ENCODE peak calls at places on chromosomes 11 and 22, in eight cellular contexts. C is naive thymus-derived CD8-positive, alpha-beta T cell; Q is SW480; Z is psoas muscle; S is fibroblast of villous mesenchyme; F is fibroblast of lung; V is stimulated activated CD4-positive, alpha-beta T cell treated with anti-CD3 and anti-CD28 coated beads, Interleukin-2, amount 100 ng/mL, for 48 hours; P is fibroblast of the aortic adventitia. E is an unnamed sample.

GRCh38 chr11:4093519-4094347 is 866 bp upstream of the RRM1 start:
- DNase-seq in F (no peak), Q (peak), C (no peak), Z (no peak), V (no peak), P (no peak), S (no peak), E (no peak)

GRCh38 chr22:46691571-46691970 is 46.5 kb downstream of the CERK start:
- DNase-seq in V (no peak), F (no peak), S (no peak), P (no peak), Z (no peak), C (no peak), Q (no peak), E (no peak)

GRCh38 chr22:46863794-46864193 is 101.3 kb downstream of the TBC1D22A start:
- DNase-seq in P (no peak), F (no peak), C (no peak), S (no peak), Z (no peak), Q (no peak), V (no peak), E (no peak)

GRCh38 chr11:6625156-6625831 is 6.1 kb upstream of the TPP1 start:
- DNase-seq in C (no peak), V (no peak), P (no peak), F (no peak), Z (no peak), Q (no peak), S (no peak), E (no peak)

GRCh38 chr11:19889531-19889930 is 176.9 kb downstream of the NAV2 start:
- DNase-seq in V (no peak), F (peak), P (no peak), C (no peak), S (no peak), Q (no peak), Z (no peak), E (no peak)

GRCh38 chr11:86047275-86047991 is 21.5 kb downstream of the PICALM start:
- DNase-seq in P (peak), S (peak), F (peak), Z (no peak), C (no peak), Q (no peak), V (no peak), E (no peak)

GRCh38 chr11:19737575-19737974 is 24.9 kb downstream of the NAV2 start:
- DNase-seq in Q (no peak), P (no peak), C (no peak), V (no peak), S (no peak), F (no peak), Z (no peak), E (no peak)

GRCh38 chr11:69314555-69314954 is 20.6 kb downstream of the MYEOV start:
- DNase-seq in Q (no peak), C (no peak), P (no peak), Z (no peak), F (no peak), S (no peak), V (no peak), E (no peak)

GRCh38 chr11:74672332-74672955 is 58.8 kb downstream of the CHRDL2 start:
- DNase-seq in Q (no peak), C (no peak), F (peak), S (peak), P (no peak), V (no peak), Z (no peak), E (no peak)

GRCh38 chr11:135036488-135037297 is 624.7 kb upstream of the B3GAT1 start:
- DNase-seq in Z (no peak), V (no peak), Q (no peak), F (no peak), C (no peak), S (no peak), P (no peak), E (no peak)

GRCh38 chr11:85663080-85663729 is 1.7 kb downstream of the CREBZF start:
- DNase-seq in C (no peak), Q (no peak), S (no peak), V (no peak), Z (no peak), P (peak), F (peak), E (no peak)

GRCh38 chr22:19176175-19176630 is 2.3 kb downstream of the SLC25A1 start:
- DNase-seq in Z (peak), V (no peak), C (no peak), P (no peak), F (no peak), Q (no peak), S (no peak), E (no peak)

GRCh38 chr22:47135338-47135737 is 372.9 kb downstream of the TBC1D22A start:
- DNase-seq in V (no peak), F (no peak), P (no peak), Q (no peak), S (no peak), C (no peak), Z (no peak), E (no peak)

GRCh38 chr11:2691991-2692841 is 7.6 kb downstream of the KCNQ1OT1 start:
- DNase-seq in F (no peak), Z (peak), C (no peak), P (no peak), S (no peak), V (no peak), Q (peak), E (no peak)

GRCh38 chr11:121134758-121135312 is 33.8 kb downstream of the TECTA start:
- DNase-seq in F (no peak), V (no peak), C (no peak), Z (no peak), P (no peak), S (no peak), Q (no peak), E (peak)

GRCh38 chr11:112380464-112380863 is 119.8 kb upstream of the PLET1 start:
- DNase-seq in C (no peak), F (no peak), P (no peak), Z (no peak), V (no peak), Q (no peak), S (no peak), E (no peak)

GRCh38 chr11:72840780-72841179 is 26.6 kb downstream of the ATG16L2 start:
- DNase-seq in P (peak), F (peak), C (no peak), Z (no peak), Q (no peak), V (no peak), S (peak), E (no peak)

GRCh38 chr22:18048441-18048898 is 24.1 kb upstream of the MICAL3 start:
- DNase-seq in Q (no peak), P (peak), V (no peak), Z (peak), S (peak), C (no peak), F (peak), E (peak)

GRCh38 chr11:15106201-15106965 is 8.3 kb upstream of the INSC start:
- DNase-seq in Z (no peak), C (no peak), Q (peak), P (peak), S (peak), F (peak), V (no peak), E (no peak)

GRCh38 chr11:115928811-115929210 is 424.6 kb upstream of the CADM1 start:
- DNase-seq in F (no peak), V (no peak), P (no peak), Z (no peak), Q (no peak), S (no peak), C (no peak), E (no peak)

GRCh38 chr22:23696326-23696851 is 5.6 kb downstream of the RGL4 start:
- DNase-seq in F (peak), C (peak), Q (no peak), P (no peak), Z (peak), V (peak), S (no peak), E (no peak)

GRCh38 chr11:2382927-2383822 is 6.1 kb downstream of the CD81 start:
- DNase-seq in V (no peak), C (no peak), F (no peak), Z (peak), P (peak), S (peak), Q (no peak), E (no peak)

GRCh38 chr11:101478587-101479375 is 105.0 kb downstream of the TRPC6 start:
- DNase-seq in C (no peak), F (peak), Q (no peak), P (no peak), Z (no peak), S (no peak), V (no peak), E (no peak)

GRCh38 chr22:38415561-38416321 is 39.3 kb downstream of the KCNJ4 start:
- DNase-seq in V (no peak), F (no peak), S (no peak), Q (no peak), P (no peak), C (no peak), Z (peak), E (no peak)

GRCh38 chr22:29039148-29039547 is 22.5 kb downstream of the C22orf31 start:
- DNase-seq in Z (no peak), S (no peak), C (no peak), V (no peak), F (no peak), Q (peak), P (no peak), E (no peak)

GRCh38 chr11:75328426-75329277 is 22.8 kb downstream of the ARRB1 start:
- DNase-seq in Q (peak), S (peak), C (peak), P (peak), V (no peak), F (peak), Z (peak), E (peak)

GRCh38 chr11:63480039-63480438 is 10.9 kb downstream of the PLAAT5 start:
- DNase-seq in S (no peak), F (no peak), V (no peak), Z (no peak), P (no peak), C (no peak), Q (no peak), E (no peak)

GRCh38 chr11:69298778-69299461 is 5.0 kb downstream of the MYEOV start:
- DNase-seq in Q (peak), P (peak), S (no peak), F (peak), C (no peak), V (no peak), Z (no peak), E (no peak)

GRCh38 chr11:125910450-125910849 is 6.1 kb downstream of the DDX25 start:
- DNase-seq in C (no peak), V (no peak), Q (no peak), S (no peak), P (no peak), F (no peak), Z (no peak), E (no peak)

GRCh38 chr11:134856371-134856971 is 444.4 kb upstream of the B3GAT1 start:
- DNase-seq in Z (no peak), F (no peak), Q (no peak), S (no peak), P (no peak), V (no peak), C (no peak), E (no peak)

GRCh38 chr11:17219016-17219415 is 11.2 kb upstream of the PIK3C2A start:
- DNase-seq in Q (no peak), F (no peak), V (no peak), Z (no peak), P (no peak), S (no peak), C (no peak), E (no peak)

GRCh38 chr22:18035740-18036139 is 11.4 kb upstream of the MICAL3 start:
- DNase-seq in Z (peak), F (peak), S (no peak), V (no peak), Q (peak), P (no peak), C (no peak), E (no peak)

GRCh38 chr22:30829901-30830550 is 135.4 kb downstream of the OSBP2 start:
- DNase-seq in Q (peak), Z (no peak), F (peak), P (peak), C (no peak), S (peak), V (no peak), E (no peak)

GRCh38 chr11:34234086-34234740 is 123.6 kb downstream of the ABTB2 start:
- DNase-seq in S (peak), Q (peak), F (peak), P (peak), Z (no peak), C (peak), V (peak), E (no peak)

GRCh38 chr11:95596011-95596489 is 193.5 kb downstream of the FAM76B start:
- DNase-seq in C (no peak), V (no peak), F (peak), Z (no peak), P (peak), Q (no peak), S (no peak), E (no peak)